ENCODE peak calls at places on chromosome 1, in seven cellular contexts. J, Y, D, H, M, A and K are unnamed samples.

GRCh38 chr1:115670476-115671175 is 28.9 kb downstream of the VANGL1 start:
- DNase-seq in J (no peak), Y (peak), D (no peak), H (no peak), M (no peak), A (no peak), K (peak)

GRCh38 chr1:18574754-18575153 is 55.9 kb upstream of the PAX7 start:
- DNase-seq in J (no peak), Y (no peak), D (no peak), H (no peak), M (no peak), A (no peak), K (no peak)

GRCh38 chr1:171814692-171815091 is 26.6 kb upstream of the DNM3 start:
- DNase-seq in J (no peak), Y (no peak), D (no peak), H (no peak), M (no peak), A (no peak), K (no peak)

GRCh38 chr1:55456961-55457360 is 241.8 kb upstream of the USP24 start:
- DNase-seq in J (no peak), Y (no peak), D (no peak), H (no peak), M (no peak), A (no peak), K (no peak)

GRCh38 chr1:239816090-239816812 is 275.4 kb upstream of the FMN2 start:
- DNase-seq in J (no peak), Y (peak), D (no peak), H (peak), M (no peak), A (no peak), K (no peak)

GRCh38 chr1:162627662-162628296 is 4.5 kb upstream of the DDR2 start:
- DNase-seq in J (no peak), Y (no peak), D (no peak), H (peak), M (no peak), A (no peak), K (peak)

GRCh38 chr1:2968471-2968881 is 52.8 kb upstream of the ACTRT2 start:
- DNase-seq in J (no peak), Y (no peak), D (no peak), H (no peak), M (no peak), A (peak), K (no peak)

GRCh38 chr1:119477710-119478109 is 29.3 kb upstream of the HSD3B1 start:
- DNase-seq in J (no peak), Y (no peak), D (no peak), H (no peak), M (no peak), A (no peak), K (no peak)

GRCh38 chr1:214551436-214552173 is at the start of gene PTPN14:
- DNase-seq in J (no peak), Y (no peak), D (peak), H (peak), M (peak), A (peak), K (peak)

GRCh38 chr1:16266411-16267118 is 29.6 kb upstream of the CPLANE2 start:
- DNase-seq in J (no peak), Y (no peak), D (no peak), H (peak), M (no peak), A (no peak), K (no peak)

GRCh38 chr1:49397086-49397485 is 620.4 kb upstream of the BEND5 start:
- DNase-seq in J (no peak), Y (no peak), D (no peak), H (no peak), M (no peak), A (no peak), K (no peak)

GRCh38 chr1:150162862-150163706 is 13.4 kb downstream of the PLEKHO1 start:
- DNase-seq in J (no peak), Y (peak), D (peak), H (peak), M (no peak), A (no peak), K (peak)

GRCh38 chr1:61253059-61253735 is 170.8 kb downstream of the NFIA start:
- DNase-seq in J (no peak), Y (peak), D (no peak), H (peak), M (peak), A (no peak), K (no peak)

GRCh38 chr1:101567582-101568189 is 330.9 kb downstream of the S1PR1 start:
- DNase-seq in J (peak), Y (no peak), D (peak), H (peak), M (peak), A (no peak), K (no peak)

GRCh38 chr1:203133969-203134725 is 6.6 kb downstream of the ADORA1 start:
- DNase-seq in J (no peak), Y (no peak), D (no peak), H (no peak), M (no peak), A (no peak), K (no peak)

GRCh38 chr1:180623579-180624347 is 8.1 kb upstream of the XPR1 start:
- DNase-seq in J (no peak), Y (no peak), D (no peak), H (peak), M (no peak), A (no peak), K (no peak)

GRCh38 chr1:193971595-193971994 is 785.2 kb upstream of the B3GALT2 start:
- DNase-seq in J (no peak), Y (no peak), D (no peak), H (peak), M (no peak), A (no peak), K (no peak)